ENCODE peak calls at places on chromosome 7, in seven cellular contexts. K is neural progenitor cell, Q is PC-3, T is GM23248, C is HCT116, P is GM23338, J is MM.1S. F is an unnamed sample. For H4K20me1, the result is how much of the 10 kb centered on the place peaks cover.

GRCh38 chr7:77855371-77856083 is 57.0 kb downstream of the PHTF2 start:
- DNase-seq in J (no peak), P (no peak), K (no peak), C (no peak), T (peak), Q (no peak), F (no peak)

GRCh38 chr7:68925241-68925640 is 673.0 kb upstream of the AUTS2 start:
- DNase-seq in Q (no peak), P (no peak), T (no peak), K (no peak), C (no peak), J (no peak), F (no peak)

GRCh38 chr7:124032369-124033092 is at the start of gene TMEM229A:
- DNase-seq in Q (peak), P (peak), J (peak), K (peak), T (peak), C (no peak), F (peak)

GRCh38 chr7:33650828-33651227 is 254.5 kb upstream of the BMPER start:
- DNase-seq in Q (no peak), T (peak), K (no peak), C (no peak), P (no peak), J (no peak), F (no peak)

GRCh38 chr7:136870799-136871487 is 2.5 kb downstream of the CHRM2 start:
- DNase-seq in K (peak), Q (no peak), T (peak), P (peak), C (no peak), J (no peak), F (peak)

GRCh38 chr7:1539346-1540321 is 9.1 kb downstream of the MAFK start:
- DNase-seq in J (no peak), Q (no peak), T (peak), P (no peak), K (no peak), C (no peak), F (peak)

GRCh38 chr7:41046221-41046761 is 656.6 kb downstream of the INHBA start:
- DNase-seq in J (no peak), K (no peak), Q (peak), T (no peak), C (no peak), P (no peak), F (no peak)

GRCh38 chr7:16278167-16278787 is 143.1 kb downstream of the CRPPA start:
- DNase-seq in P (no peak), T (no peak), C (no peak), J (no peak), Q (no peak), K (no peak), F (no peak)

GRCh38 chr7:41187322-41187721 is 515.6 kb downstream of the INHBA start:
- DNase-seq in C (no peak), Q (peak), T (no peak), J (no peak), K (no peak), P (no peak), F (no peak)

GRCh38 chr7:66182920-66183319 is 22.2 kb upstream of the TPST1 start:
- DNase-seq in T (no peak), P (no peak), J (no peak), K (no peak), C (no peak), Q (no peak), F (no peak)

GRCh38 chr7:15461576-15461975 is 100.2 kb downstream of the AGMO start:
- DNase-seq in J (no peak), Q (peak), C (no peak), T (peak), P (no peak), K (no peak), F (peak)

GRCh38 chr7:159088016-159088865 is 56.4 kb downstream of the VIPR2 start:
- DNase-seq in J (no peak), K (no peak), C (no peak), T (no peak), P (no peak), Q (no peak), F (no peak)

GRCh38 chr7:131359136-131359776 is 31.6 kb downstream of the MKLN1 start:
- DNase-seq in T (no peak), P (no peak), Q (no peak), C (no peak), J (no peak), K (no peak), F (no peak)

GRCh38 chr7:136947347-136947746 is 78.9 kb downstream of the CHRM2 start:
- DNase-seq in C (no peak), J (no peak), T (peak), K (no peak), P (no peak), Q (peak), F (no peak)

GRCh38 chr7:50310361-50310760 is 5.8 kb downstream of the IKZF1 start:
- DNase-seq in J (peak), T (no peak), Q (no peak), P (no peak), K (no peak), C (no peak), F (no peak)

GRCh38 chr7:42606217-42606905 is 305.5 kb downstream of the C7orf25 start:
- DNase-seq in T (peak), C (no peak), P (no peak), K (no peak), J (peak), Q (no peak), F (no peak)

DNA sequence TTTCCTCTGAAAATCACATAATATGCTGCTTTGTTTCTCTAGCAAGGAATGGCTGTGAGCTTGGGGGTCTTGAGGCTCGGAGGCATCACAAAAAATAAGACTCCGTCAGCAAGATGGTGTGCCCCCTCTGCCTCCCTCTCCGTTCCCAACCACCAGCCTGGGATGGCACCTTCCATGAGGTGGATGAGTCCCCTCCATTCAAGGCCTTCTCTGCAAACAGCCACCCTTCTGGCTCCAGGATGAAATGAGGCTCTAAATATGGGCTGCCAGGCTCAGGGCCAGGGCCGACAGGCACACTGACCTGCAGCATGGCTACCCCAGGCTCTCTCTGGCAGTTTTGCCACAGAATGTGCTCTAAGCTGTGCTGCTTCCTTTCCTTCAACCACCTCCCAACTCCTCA is 521.5 kb downstream of the PTPRN2 start:
- DNase-seq in T (no peak), Q (no peak), J (no peak), P (no peak), C (no peak), K (no peak), F (no peak)
- H4K20me1 ChIP-seq in T (under half), Q (under half), J (under half), P (under half), C (under half), K (under half), F (under half)

DNA sequence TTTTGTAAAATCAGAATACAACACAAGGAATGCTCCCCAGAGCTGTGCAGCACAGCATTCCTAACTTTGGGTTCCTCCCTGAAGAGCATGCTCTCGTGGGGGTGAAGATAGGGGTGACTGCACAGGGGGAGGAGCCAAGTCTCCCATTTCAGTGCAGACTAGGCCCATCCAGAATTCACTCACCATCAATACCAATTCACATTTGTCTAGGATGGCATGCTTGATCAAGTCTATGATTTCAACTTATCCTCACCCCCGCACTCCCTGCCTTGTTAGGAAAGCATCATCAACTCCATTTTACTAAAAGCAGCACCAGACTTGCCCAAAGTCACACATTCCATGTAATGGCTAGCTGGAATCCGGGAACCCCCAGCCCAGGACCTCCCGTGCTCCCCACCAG is 6.3 kb downstream of the PARP12 start:
- DNase-seq in Q (no peak), K (no peak), T (no peak), P (no peak), C (no peak), J (no peak), F (no peak)
- TF ChIP-seq EZH2 in Q (no peak), K (no peak), T (no peak), P (no peak), C (no peak), J (no peak), F (no peak)

GRCh38 chr7:151378496-151379192 is 31.2 kb downstream of the WDR86 start:
- DNase-seq in T (no peak), C (no peak), J (no peak), Q (no peak), P (no peak), K (no peak), F (no peak)
- TF ChIP-seq EZH2phosphoT487 in T (no peak), C (no peak), J (no peak), Q (no peak), P (no peak), K (no peak), F (no peak)

GRCh38 chr7:156841497-156841896 is 51.5 kb downstream of the LMBR1 start:
- DNase-seq in Q (no peak), C (no peak), K (no peak), T (no peak), J (no peak), P (no peak), F (no peak)

GRCh38 chr7:156842317-156842716 is 50.7 kb downstream of the LMBR1 start:
- DNase-seq in Q (no peak), C (no peak), J (no peak), K (no peak), T (no peak), P (no peak), F (no peak)

GRCh38 chr7:156842740-156843140 is 50.2 kb downstream of the LMBR1 start:
- DNase-seq in Q (no peak), J (no peak), T (no peak), K (no peak), P (peak), C (no peak), F (no peak)

GRCh38 chr7:156845379-156846101 is 47.4 kb downstream of the LMBR1 start:
- DNase-seq in T (no peak), K (no peak), P (no peak), C (no peak), J (no peak), Q (peak), F (no peak)

DNA sequence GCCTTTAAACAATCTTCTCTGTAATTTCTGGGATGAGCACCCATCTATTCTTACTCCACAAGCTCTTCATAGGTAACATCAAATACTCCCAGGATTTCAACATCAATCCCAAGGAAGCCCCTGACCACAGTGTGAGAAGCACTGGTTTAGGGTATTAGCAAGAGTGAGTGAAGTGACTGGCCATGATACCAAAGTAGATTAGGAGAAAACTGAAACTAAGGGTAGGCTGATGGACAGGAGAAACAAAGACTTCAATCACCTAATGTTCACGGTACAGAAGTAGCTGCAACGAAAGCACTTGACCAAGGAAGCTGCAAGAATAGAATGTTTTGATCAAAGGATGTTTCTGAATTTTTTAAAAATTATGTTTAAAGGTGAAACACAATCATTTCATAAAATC is 49.8 kb downstream of the LMBR1 start:
- DNase-seq in Q (no peak), J (no peak), C (no peak), T (no peak), K (no peak), P (no peak), F (no peak)
- H4K20me1 ChIP-seq in Q (under half), J (under half), C (under half), T (under half), K (under half), P (under half), F (under half)

GRCh38 chr7:139482662-139483466 is 609 bp downstream of the KLRG2 start:
- DNase-seq in T (peak), C (no peak), J (no peak), Q (no peak), K (peak), P (peak), F (peak)
- TF ChIP-seq EZH2 in T (peak), C (no peak), J (no peak), Q (no peak), K (peak), P (no peak), F (peak)

DNA sequence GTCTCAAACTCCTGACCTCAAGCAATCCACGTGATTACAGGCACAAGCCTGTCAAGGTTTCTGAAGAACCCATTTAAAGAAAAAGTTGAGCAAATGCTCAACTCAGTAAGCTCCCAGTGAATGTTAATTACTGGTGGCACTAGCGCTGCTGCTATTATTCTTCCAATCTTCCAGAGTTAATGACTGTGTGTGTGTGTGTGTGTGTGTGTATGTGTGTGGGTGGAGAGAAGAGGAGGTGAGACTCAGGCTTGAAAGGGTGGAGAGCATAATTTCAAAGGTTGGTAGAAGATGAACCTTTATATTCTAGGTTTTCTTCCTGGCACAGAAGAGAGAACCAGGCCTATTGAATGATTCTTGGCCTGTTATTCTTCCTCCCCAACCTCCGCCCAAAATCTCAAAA is 11.6 kb upstream of the NPVF start:
- DNase-seq in K (no peak), Q (no peak), T (no peak), P (no peak), J (no peak), C (no peak), F (no peak)
- TF ChIP-seq EZH2phosphoT487 in K (no peak), Q (no peak), T (no peak), P (no peak), J (no peak), C (no peak), F (no peak)

GRCh38 chr7:73671857-73672445 is 4.3 kb downstream of the VPS37D start:
- DNase-seq in K (no peak), J (no peak), Q (no peak), P (no peak), T (no peak), C (no peak), F (no peak)
- H4K20me1 ChIP-seq in K (under half), J (under half), Q (under half), P (under half), T (under half), C (under half), F (under half)

DNA sequence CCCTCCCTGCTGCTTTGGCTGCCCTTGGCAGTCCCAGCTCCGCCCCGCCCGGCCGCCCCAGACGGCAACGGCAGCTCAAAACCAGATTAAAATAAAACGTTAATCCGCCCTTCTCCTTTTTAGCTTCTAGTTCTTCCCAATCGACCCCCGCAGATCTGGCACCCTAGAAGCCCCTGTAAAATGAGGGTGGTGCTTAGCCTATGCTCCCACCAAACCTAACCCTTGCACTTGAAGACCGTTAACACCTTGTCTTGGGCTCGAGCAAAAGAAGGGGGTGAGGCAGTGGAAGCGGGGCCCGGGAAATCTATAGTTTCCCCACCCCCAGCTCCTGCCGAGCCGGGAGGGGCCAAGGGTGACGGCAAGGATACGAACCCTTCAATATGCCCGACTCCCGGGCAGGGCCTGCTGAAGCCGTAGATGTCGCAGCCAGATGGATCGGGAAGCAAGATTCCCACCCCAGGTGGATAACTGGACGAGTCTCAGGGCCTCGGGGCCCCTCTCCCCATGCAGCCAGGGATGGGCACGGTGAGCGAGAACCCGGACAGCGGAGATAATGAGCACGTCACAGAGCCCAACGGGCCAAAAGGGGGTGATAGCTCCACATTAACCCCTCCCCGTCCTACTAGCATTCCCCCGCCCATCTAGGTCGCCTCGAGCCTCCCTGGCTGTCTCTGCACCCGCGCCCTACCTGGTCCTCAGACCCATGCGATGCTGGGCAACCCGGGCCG is 169.8 kb downstream of the NRF1 start:
- DNase-seq in Q (no peak), P (peak), C (peak), J (peak), K (no peak), T (no peak), F (no peak)
- TF ChIP-seq EZH2 in Q (no peak), P (peak), C (no peak), J (peak), K (peak), T (peak), F (peak)

F was measured in hepatocyte.